ENCODE peak calls at places on chromosomes 12 and 14, in seven cellular contexts. E is left ventricle myocardium inferior, H is foreskin fibroblast, R is prostate gland, O is fibroblast of pulmonary artery, W is choroid plexus epithelial cell, U is fibroblast of villous mesenchyme. M is an unnamed sample.

GRCh38 chr12:716506-716905 is 35.9 kb upstream of the WNK1 start:
- DNase-seq in E (peak; percentile 36), H (no peak), R (no peak), O (peak; percentile 50), W (peak; percentile 72), U (no peak), M (no peak)

GRCh38 chr12:48356041-48356768 is 5.5 kb upstream of the ZNF641 start:
- DNase-seq in E (no peak), H (no peak), R (no peak), O (peak; percentile 4), W (no peak), U (peak; percentile 10), M (no peak)

GRCh38 chr14:69654109-69654508 is 42.7 kb downstream of the SUSD6 start:
- DNase-seq in E (no peak), H (no peak), R (peak; percentile 75), O (no peak), W (no peak), U (no peak), M (no peak)

GRCh38 chr12:34357791-34358190 is 335.5 kb downstream of the ALG10 start:
- DNase-seq in E (no peak), H (no peak), R (no peak), O (no peak), W (no peak), U (no peak), M (no peak)

GRCh38 chr14:91417983-91418386 is 365 bp upstream of the CCDC88C start:
- DNase-seq in E (no peak), H (peak; percentile 43), R (no peak), O (no peak), W (no peak), U (no peak), M (no peak)

GRCh38 chr14:77088219-77088618 is 9.8 kb upstream of the CIPC start:
- DNase-seq in E (no peak), H (no peak), R (peak; percentile 92), O (no peak), W (no peak), U (no peak), M (no peak)

GRCh38 chr14:72169521-72169920 is 237.3 kb downstream of the RGS6 start:
- DNase-seq in E (no peak), H (no peak), R (no peak), O (no peak), W (no peak), U (no peak), M (no peak)

GRCh38 chr12:108783446-108783845 is 52.1 kb upstream of the CORO1C start:
- DNase-seq in E (no peak), H (no peak), R (no peak), O (no peak), W (no peak), U (no peak), M (no peak)

GRCh38 chr14:98290596-98290995 is 981.4 kb downstream of the BCL11B start:
- DNase-seq in E (no peak), H (no peak), R (no peak), O (no peak), W (no peak), U (no peak), M (no peak)

GRCh38 chr14:103123634-103124500 is 606 bp downstream of the TNFAIP2 start:
- DNase-seq in E (peak; percentile 68), H (peak; percentile 48), R (no peak), O (peak; percentile 41), W (peak; percentile 33), U (peak; percentile 58), M (peak; percentile 48)

GRCh38 chr14:54652188-54652889 is 85.4 kb downstream of the SAMD4A start:
- DNase-seq in E (peak; percentile 84), H (peak; percentile 98), R (peak; percentile 76), O (peak; percentile 99), W (peak; percentile 100), U (peak; percentile 100), M (peak; percentile 100)

GRCh38 chr12:1886396-1887008 is 31.9 kb downstream of the CACNA2D4 start:
- DNase-seq in E (no peak), H (no peak), R (no peak), O (no peak), W (no peak), U (no peak), M (no peak)

GRCh38 chr12:54389139-54389508 is 4.6 kb upstream of the ZNF385A start:
- DNase-seq in E (no peak), H (no peak), R (no peak), O (no peak), W (no peak), U (no peak), M (no peak)

GRCh38 chr12:46124848-46125619 is 134.7 kb upstream of the SCAF11 start:
- DNase-seq in E (no peak), H (peak; percentile 88), R (peak; percentile 52), O (peak; percentile 91), W (peak; percentile 93), U (peak; percentile 82), M (peak; percentile 87)

GRCh38 chr12:50633950-50634349 is 129.2 kb downstream of the DIP2B start:
- DNase-seq in E (no peak), H (peak; percentile 18), R (no peak), O (peak; percentile 68), W (no peak), U (no peak), M (peak; percentile 89)

GRCh38 chr14:54567634-54568561 is 970 bp downstream of the SAMD4A start:
- DNase-seq in E (peak; percentile 55), H (peak; percentile 64), R (peak; percentile 37), O (peak; percentile 62), W (peak; percentile 63), U (peak; percentile 56), M (peak; percentile 48)

GRCh38 chr14:35402323-35403084 is 2.0 kb downstream of the NFKBIA start:
- DNase-seq in E (no peak), H (peak; percentile 18), R (no peak), O (peak; percentile 29), W (peak; percentile 65), U (peak; percentile 48), M (no peak)

GRCh38 chr14:100504372-100505078 is 82.7 kb downstream of the BEGAIN start:
- DNase-seq in E (no peak), H (peak; percentile 13), R (no peak), O (peak; percentile 20), W (peak; percentile 33), U (no peak), M (no peak)

GRCh38 chr14:102917469-102918211 is 4.8 kb upstream of the AMN start:
- DNase-seq in E (peak; percentile 50), H (peak; percentile 63), R (peak; percentile 31), O (peak; percentile 49), W (peak; percentile 59), U (peak; percentile 60), M (peak; percentile 25)

GRCh38 chr12:96208801-96209534 is 14.8 kb downstream of the ELK3 start:
- DNase-seq in E (no peak), H (no peak), R (no peak), O (peak; percentile 81), W (peak; percentile 48), U (no peak), M (no peak)

GRCh38 chr14:101494826-101495225 is 66.5 kb upstream of the DIO3 start:
- DNase-seq in E (no peak), H (no peak), R (no peak), O (no peak), W (no peak), U (no peak), M (no peak)

GRCh38 chr12:100359822-100360221 is 2.9 kb downstream of the SLC17A8 start:
- DNase-seq in E (no peak), H (no peak), R (no peak), O (peak; percentile 10), W (peak; percentile 41), U (no peak), M (peak; percentile 11)
- TF ChIP-seq CTCF in E (no peak), H (no peak), R (no peak), O (no peak), W (no peak), U (no peak), M (no peak)

GRCh38 chr12:132043216-132043615 is 93.5 kb downstream of the EP400 start:
- DNase-seq in E (no peak), H (no peak), R (no peak), O (no peak), W (no peak), U (no peak), M (no peak)

GRCh38 chr12:132046561-132046960 is 96.8 kb downstream of the EP400 start:
- DNase-seq in E (no peak), H (peak; percentile 97), R (no peak), O (peak; percentile 80), W (peak; percentile 97), U (peak; percentile 98), M (peak; percentile 89)

GRCh38 chr12:132045751-132046150 is 96.0 kb downstream of the EP400 start:
- DNase-seq in E (no peak), H (no peak), R (no peak), O (no peak), W (no peak), U (no peak), M (no peak)

GRCh38 chr12:132043770-132044467 is 94.2 kb downstream of the EP400 start:
- DNase-seq in E (no peak), H (no peak), R (no peak), O (no peak), W (no peak), U (no peak), M (no peak)

GRCh38 chr12:132044661-132045412 is 95.1 kb downstream of the EP400 start:
- DNase-seq in E (no peak), H (no peak), R (no peak), O (no peak), W (no peak), U (no peak), M (no peak)
- H3K4me3 ChIP-seq in E (no peak overlapping the region), H (no peak overlapping the region), R (no peak overlapping the region), O (no peak overlapping the region), W (no peak overlapping the region), U (no peak overlapping the region), M (no peak overlapping the region)

GRCh38 chr12:24943947-24944597 is 4.8 kb downstream of the BCAT1 start:
- DNase-seq in E (no peak), H (no peak), R (no peak), O (no peak), W (peak; percentile 75), U (peak; percentile 47), M (no peak)

GRCh38 chr12:24940157-24940556 is 8.7 kb downstream of the BCAT1 start:
- DNase-seq in E (no peak), H (no peak), R (no peak), O (no peak), W (no peak), U (no peak), M (no peak)

GRCh38 chr12:24937553-24938244 is 11.2 kb downstream of the BCAT1 start:
- DNase-seq in E (no peak), H (peak; percentile 49), R (no peak), O (no peak), W (no peak), U (peak; percentile 14), M (no peak)

GRCh38 chr12:24933694-24934407 is 15.1 kb downstream of the BCAT1 start:
- DNase-seq in E (no peak), H (no peak), R (no peak), O (no peak), W (no peak), U (no peak), M (no peak)

GRCh38 chr12:24938341-24938740 is 10.6 kb downstream of the BCAT1 start:
- DNase-seq in E (no peak), H (no peak), R (no peak), O (no peak), W (no peak), U (no peak), M (no peak)
- TF ChIP-seq CTCF in E (no peak), H (no peak), R (no peak), O (no peak), W (no peak), U (no peak), M (no peak)

DNA sequence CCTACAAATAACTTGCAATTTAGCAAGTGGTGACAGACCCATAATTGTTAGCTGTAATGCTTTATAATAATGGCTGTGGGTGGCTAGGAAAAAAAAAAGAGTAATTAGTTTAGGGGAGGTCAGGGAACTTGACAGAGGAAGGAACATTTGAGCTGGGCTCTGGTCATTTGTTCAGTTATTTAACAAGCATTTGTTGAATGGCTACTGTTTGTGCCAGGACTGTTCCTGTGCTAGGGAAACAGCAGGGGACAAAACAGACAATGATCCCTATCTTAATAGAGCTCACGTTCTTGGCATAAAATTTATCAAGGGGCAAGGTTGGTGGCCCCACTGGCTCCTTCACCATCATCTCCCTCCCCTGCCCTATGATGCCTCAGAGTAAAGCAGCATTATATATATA is 18.5 kb downstream of the CHST11 start:
- DNase-seq in E (no peak), H (no peak), R (no peak), O (no peak), W (no peak), U (no peak), M (no peak)
- H3K4me3 ChIP-seq in E (no peak overlapping the region), H (no peak overlapping the region), R (no peak overlapping the region), O (no peak overlapping the region), W (no peak overlapping the region), U (no peak overlapping the region), M (no peak overlapping the region)

M was measured in AG10803.